ENCODE peak calls at places on chromosomes 4 and X, in seven cellular contexts. X is epithelial cell of proximal tubule, A is H1, P is NB4, K is astrocyte of the cerebellum, T is neuronal stem cell, O is endodermal cell. Q is an unnamed sample.

GRCh38 chrX:124488412-124489161 is 142.2 kb downstream of the SH2D1A start:
- DNase-seq in O (peak; percentile 54), X (no peak), P (no peak), T (no peak), K (no peak), A (no peak), Q (no peak)

GRCh38 chrX:38347136-38347535 is 5.3 kb upstream of the OTC start:
- DNase-seq in X (peak; percentile 71), K (peak; percentile 5), A (no peak), T (no peak), O (no peak), P (peak; percentile 86), Q (no peak)

GRCh38 chr4:126778348-126778747 is 854.4 kb upstream of the INTU start:
- DNase-seq in O (no peak), K (peak; percentile 6), P (peak; percentile 15), T (no peak), X (peak; percentile 25), A (no peak), Q (no peak)

GRCh38 chr4:133498149-133498548 is 349.1 kb downstream of the PCDH10 start:
- DNase-seq in P (no peak), T (no peak), A (no peak), O (no peak), K (no peak), X (no peak), Q (no peak)

GRCh38 chr4:86043755-86044592 is 315.9 kb downstream of the MAPK10 start:
- DNase-seq in O (peak; percentile 43), X (no peak), T (peak; percentile 17), P (peak; percentile 50), A (no peak), K (peak; percentile 45), Q (no peak)

GRCh38 chr4:37623940-37624339 is 62.2 kb downstream of the RELL1 start:
- DNase-seq in K (no peak), P (no peak), X (no peak), T (no peak), O (no peak), A (no peak), Q (no peak)

GRCh38 chr4:2417765-2418651 is at the start of gene ZFYVE28:
- DNase-seq in O (peak; percentile 75), X (no peak), K (no peak), T (no peak), A (no peak), P (peak; percentile 56), Q (no peak)

GRCh38 chr4:89784686-89785227 is 52.2 kb downstream of the SNCA start:
- DNase-seq in P (no peak), O (no peak), T (no peak), K (no peak), A (no peak), X (no peak), Q (no peak)

GRCh38 chrX:66002832-66003680 is 36.8 kb downstream of the VSIG4 start:
- DNase-seq in O (no peak), K (no peak), A (no peak), P (no peak), T (no peak), X (no peak), Q (no peak)

GRCh38 chr4:153420361-153420760 is 45.8 kb upstream of the TMEM131L start:
- DNase-seq in T (no peak), A (no peak), X (no peak), K (no peak), P (no peak), O (no peak), Q (no peak)

GRCh38 chrX:49184294-49185061 is 1.7 kb downstream of the PRICKLE3 start:
- DNase-seq in O (peak; percentile 97), X (peak; percentile 7), A (peak; percentile 81), P (peak; percentile 86), K (peak; percentile 58), T (peak; percentile 87), Q (no peak)

GRCh38 chrX:23908219-23909003 is 605 bp downstream of the CXorf58 start:
- DNase-seq in X (no peak), A (no peak), O (peak; percentile 69), K (no peak), P (no peak), T (no peak), Q (no peak)

GRCh38 chrX:861335-861890 is 230.8 kb downstream of the SHOX start:
- DNase-seq in T (no peak), A (no peak), K (no peak), O (peak; percentile 35), X (no peak), P (no peak), Q (no peak)

GRCh38 chr4:186770446-186771175 is 47.0 kb upstream of the FAT1 start:
- DNase-seq in T (no peak), K (no peak), A (no peak), P (no peak), O (no peak), X (no peak), Q (peak; percentile 32)

DNA sequence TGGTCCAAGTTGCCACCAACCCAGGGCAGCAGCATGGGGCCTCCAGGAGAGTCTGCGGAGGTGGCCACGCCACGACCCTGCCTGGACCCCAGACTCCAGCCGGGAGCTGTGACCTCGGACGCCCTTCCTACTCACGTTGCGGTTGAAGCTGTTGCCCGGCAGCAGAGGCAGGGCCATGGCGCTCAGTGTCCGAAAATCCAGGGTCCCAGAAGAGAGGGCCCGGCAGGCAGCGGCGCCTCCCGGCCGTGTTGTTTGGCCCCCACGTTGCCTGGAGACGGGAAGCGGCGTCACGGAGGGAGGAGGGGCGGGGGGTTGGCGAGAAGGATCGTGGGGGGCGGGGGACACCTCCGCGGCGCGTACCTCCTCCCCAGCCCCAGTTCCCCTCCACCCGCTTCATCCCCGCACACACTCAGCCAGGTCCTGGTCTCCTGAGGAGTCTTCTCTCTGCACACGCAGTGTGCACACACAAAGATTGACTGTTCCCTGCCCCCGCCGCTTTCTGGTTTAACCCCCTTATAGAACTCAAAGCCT is at the start of gene EFHC2:
- DNase-seq in A (no peak), X (no peak), T (no peak), P (peak; percentile 58), O (peak; percentile 62), K (no peak), Q (no peak)
- H3K4me3 ChIP-seq in A (peak within 1 kb of the TSS; percentile 55), X (peak within 1 kb of the TSS; percentile 65), T (peak within 1 kb of the TSS; percentile 28), P (peak within 1 kb of the TSS; percentile 50), O (no peak within 1 kb of the TSS), K (peak within 1 kb of the TSS; percentile 40), Q (peak within 1 kb of the TSS; percentile 48)

DNA sequence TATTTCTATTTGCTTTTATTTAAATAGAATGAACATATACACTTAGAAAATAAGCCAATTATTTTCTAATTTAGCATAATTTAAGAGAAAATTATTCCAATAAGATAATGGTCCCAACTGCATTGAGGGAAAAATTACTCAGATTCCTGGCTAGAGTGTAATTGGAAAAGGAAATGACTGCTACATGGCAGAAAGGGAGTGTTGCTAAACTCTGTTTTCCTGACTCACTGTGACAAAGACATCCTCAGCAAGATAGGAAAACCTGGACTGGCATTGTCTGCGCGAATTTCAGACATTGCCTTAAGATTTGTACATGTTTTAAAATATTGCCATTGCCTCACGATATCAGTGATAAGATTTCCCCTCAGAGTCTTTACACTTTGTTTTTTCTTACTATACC is 8.2 kb downstream of the TNIP3 start:
- DNase-seq in T (no peak), O (no peak), K (peak; percentile 35), X (peak; percentile 23), P (peak; percentile 64), A (no peak), Q (peak; percentile 54)
- H3K4me3 ChIP-seq in T (peak overlapping the region; percentile 49), O (no peak overlapping the region), K (no peak overlapping the region), X (peak overlapping the region; percentile 56), P (peak overlapping the region; percentile 54), A (no peak overlapping the region), Q (peak overlapping the region; percentile 59)

GRCh38 chrX:130524476-130525194 is 122.8 kb downstream of the RBMX2 start:
- DNase-seq in O (no peak), K (no peak), A (no peak), X (no peak), T (no peak), P (no peak), Q (no peak)

GRCh38 chrX:130529531-130529930 is 127.7 kb downstream of the RBMX2 start:
- DNase-seq in A (no peak), K (no peak), X (no peak), O (no peak), P (no peak), T (no peak), Q (no peak)

GRCh38 chrX:130523460-130524394 is 121.9 kb downstream of the RBMX2 start:
- DNase-seq in X (no peak), P (peak; percentile 10), O (peak; percentile 80), K (no peak), T (peak; percentile 0), A (no peak), Q (no peak)
- H3K4me3 ChIP-seq in X (peak overlapping the region; percentile 57), P (no peak overlapping the region), O (peak overlapping the region; percentile 78), K (peak overlapping the region; percentile 38), T (peak overlapping the region; percentile 37), A (peak overlapping the region; percentile 69), Q (peak overlapping the region; percentile 35)

DNA sequence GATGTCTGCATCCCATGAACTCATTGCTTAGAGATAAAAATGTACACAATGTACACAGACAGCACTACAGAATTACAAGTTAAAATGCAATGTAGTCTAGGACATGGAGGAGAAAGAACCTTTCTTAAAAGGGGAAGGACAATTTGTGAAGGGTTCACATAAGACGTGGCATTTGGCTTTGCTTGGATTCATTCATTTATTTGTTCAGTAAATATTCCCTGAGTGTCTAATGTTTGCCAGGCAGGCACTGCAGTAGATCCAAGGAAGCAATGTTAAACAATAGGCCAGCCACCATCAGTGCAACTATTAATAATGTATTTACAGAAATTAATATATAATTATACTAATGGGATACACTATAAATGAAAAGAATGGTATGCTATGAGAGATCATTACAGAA is 94.4 kb downstream of the GRIA2 start:
- DNase-seq in K (no peak), A (no peak), T (no peak), P (no peak), O (no peak), X (no peak), Q (no peak)
- H3K4me3 ChIP-seq in K (no peak overlapping the region), A (no peak overlapping the region), T (no peak overlapping the region), P (no peak overlapping the region), O (no peak overlapping the region), X (no peak overlapping the region), Q (no peak overlapping the region)

GRCh38 chr4:123444298-123444731 is 47.7 kb downstream of the SPRY1 start:
- DNase-seq in P (peak; percentile 98), K (no peak), A (peak; percentile 43), T (peak; percentile 89), O (peak; percentile 84), X (no peak), Q (no peak)
- H3K4me3 ChIP-seq in P (peak overlapping the region; percentile 59), K (no peak overlapping the region), A (peak overlapping the region; percentile 52), T (no peak overlapping the region), O (peak overlapping the region; percentile 74), X (no peak overlapping the region), Q (peak overlapping the region; percentile 17)

GRCh38 chrX:10828640-10829039 is 208.3 kb upstream of the MID1 start:
- DNase-seq in K (no peak), P (no peak), A (no peak), T (no peak), X (no peak), O (no peak), Q (no peak)

GRCh38 chrX:10833299-10834169 is 213.1 kb upstream of the MID1 start:
- DNase-seq in A (peak; percentile 10), P (peak; percentile 0), T (peak; percentile 18), K (no peak), O (peak; percentile 71), X (no peak), Q (no peak)

GRCh38 chrX:10832103-10832502 is 211.7 kb upstream of the MID1 start:
- DNase-seq in A (no peak), X (no peak), T (no peak), K (no peak), O (no peak), P (no peak), Q (no peak)
- H3K4me3 ChIP-seq in A (no peak overlapping the region), X (no peak overlapping the region), T (peak overlapping the region; percentile 35), K (no peak overlapping the region), O (no peak overlapping the region), P (no peak overlapping the region), Q (no peak overlapping the region)